ENCODE peak calls at places on chromosome 2, in eight cellular contexts. Z is NT2/D1, G is GM04504, O is mucosa of gallbladder, R is NCI-H2081 treated with DMSO at 0.1 percent for 48 hours, K is progenitor cell of endocrine pancreas, H is KBM-7, S is HCT116. F is an unnamed sample.

GRCh38 chr2:31877008-31877407 is 133.8 kb downstream of the MEMO1 start:
- DNase-seq in Z (no peak), G (no peak), O (no peak), R (no peak), K (no peak), H (no peak), S (no peak), F (no peak)

GRCh38 chr2:205543937-205544702 is 138.2 kb upstream of the NRP2 start:
- DNase-seq in Z (no peak), G (no peak), O (no peak), R (no peak), K (no peak), H (no peak), S (no peak), F (no peak)

GRCh38 chr2:227706859-227707258 is 11.0 kb downstream of the SLC19A3 start:
- DNase-seq in Z (no peak), G (no peak), O (no peak), R (no peak), K (no peak), H (no peak), S (no peak), F (no peak)

GRCh38 chr2:207768891-207769596 is 662 bp downstream of the FZD5 start:
- DNase-seq in Z (no peak), G (no peak), O (peak; percentile 24), R (no peak), K (no peak), H (peak; percentile 56), S (no peak), F (peak; percentile 43)

GRCh38 chr2:54814367-54815155 is 91.1 kb downstream of the EML6 start:
- DNase-seq in Z (no peak), G (no peak), O (no peak), R (no peak), K (no peak), H (no peak), S (no peak), F (no peak)

GRCh38 chr2:20135631-20136050 is 84.2 kb upstream of the LAPTM4A start:
- DNase-seq in Z (peak; percentile 59), G (no peak), O (peak; percentile 67), R (no peak), K (peak; percentile 67), H (peak; percentile 76), S (peak; percentile 43), F (peak; percentile 75)

GRCh38 chr2:10813085-10813748 is 632 bp upstream of the PDIA6 start:
- DNase-seq in Z (no peak), G (no peak), O (no peak), R (no peak), K (no peak), H (no peak), S (no peak), F (no peak)

GRCh38 chr2:2826209-2826551 is 495.1 kb upstream of the MYT1L start:
- DNase-seq in Z (no peak), G (no peak), O (no peak), R (no peak), K (no peak), H (no peak), S (no peak), F (no peak)

GRCh38 chr2:18149660-18150246 is 271.3 kb downstream of the KCNS3 start:
- DNase-seq in Z (peak; percentile 38), G (no peak), O (no peak), R (peak; percentile 2), K (no peak), H (peak; percentile 35), S (peak; percentile 42), F (no peak)

GRCh38 chr2:169291517-169291916 is 70.8 kb downstream of the LRP2 start:
- DNase-seq in Z (no peak), G (no peak), O (no peak), R (no peak), K (no peak), H (no peak), S (no peak), F (no peak)

GRCh38 chr2:185188656-185189055 is 549.9 kb upstream of the FSIP2 start:
- DNase-seq in Z (no peak), G (no peak), O (no peak), R (no peak), K (no peak), H (no peak), S (no peak), F (no peak)

GRCh38 chr2:148876190-148876588 is 1.2 kb downstream of the KIF5C start:
- DNase-seq in Z (peak; percentile 25), G (no peak), O (no peak), R (no peak), K (no peak), H (no peak), S (no peak), F (no peak)

GRCh38 chr2:187155472-187155871 is 292.6 kb downstream of the CALCRL start:
- DNase-seq in Z (no peak), G (no peak), O (no peak), R (no peak), K (no peak), H (no peak), S (no peak), F (no peak)

GRCh38 chr2:69050802-69051201 is 37.8 kb downstream of the ANTXR1 start:
- DNase-seq in Z (no peak), G (no peak), O (no peak), R (no peak), K (no peak), H (no peak), S (no peak), F (no peak)

GRCh38 chr2:138103156-138103555 is 138.9 kb downstream of the HNMT start:
- DNase-seq in Z (no peak), G (no peak), O (no peak), R (no peak), K (no peak), H (no peak), S (no peak), F (no peak)

GRCh38 chr2:49715597-49715996 is 561.3 kb upstream of the FSHR start:
- DNase-seq in Z (no peak), G (no peak), O (no peak), R (no peak), K (no peak), H (no peak), S (no peak), F (no peak)

GRCh38 chr2:61415265-61415664 is 55.6 kb downstream of the USP34 start:
- DNase-seq in Z (no peak), G (no peak), O (no peak), R (no peak), K (no peak), H (no peak), S (no peak), F (no peak)

GRCh38 chr2:134167015-134167414 is 86.9 kb upstream of the MGAT5 start:
- DNase-seq in Z (no peak), G (no peak), O (no peak), R (no peak), K (no peak), H (no peak), S (peak; percentile 8), F (no peak)

GRCh38 chr2:98912957-98913915 is 22.8 kb downstream of the CRACDL start:
- DNase-seq in Z (no peak), G (no peak), O (no peak), R (no peak), K (no peak), H (no peak), S (no peak), F (no peak)

GRCh38 chr2:55364189-55365055 is 55.2 kb downstream of the CCDC88A start:
- DNase-seq in Z (no peak), G (peak; percentile 90), O (peak; percentile 56), R (no peak), K (no peak), H (no peak), S (no peak), F (peak; percentile 58)

GRCh38 chr2:219681301-219682290 is 54.2 kb downstream of the SLC4A3 start:
- DNase-seq in Z (no peak), G (no peak), O (no peak), R (no peak), K (no peak), H (peak; percentile 34), S (no peak), F (no peak)

GRCh38 chr2:45435316-45435715 is 175.8 kb downstream of the SRBD1 start:
- DNase-seq in Z (no peak), G (peak; percentile 72), O (no peak), R (no peak), K (no peak), H (no peak), S (no peak), F (no peak)

F was measured in Calu3.